ENCODE peak calls at places on chromosomes 7 and 10, in eight cellular contexts. L is breast epithelium; S is activated CD4-positive, alpha-beta T cell treated with anti-CD3 and anti-CD28 coated beads for 1 hour; K is type B pancreatic cell; R is HT1080; F is stimulated activated CD8-positive, alpha-beta memory T cell treated with anti-CD3 and anti-CD28 coated beads, Interleukin-2, amount 100 ng/mL, for 48 hours; I is heart left ventricle; C is MCF 10A. B is an unnamed sample.

GRCh38 chr7:2646336-2646679 is 14.5 kb downstream of the TTYH3 start:
- DNase-seq in L (no peak), S (no peak), K (no peak), R (no peak), F (no peak), I (no peak), C (no peak), B (no peak)

GRCh38 chr7:106048621-106049020 is 63.5 kb downstream of the SYPL1 start:
- DNase-seq in L (no peak), S (no peak), K (no peak), R (no peak), F (no peak), I (no peak), C (no peak), B (no peak)

GRCh38 chr7:151440799-151441443 is 980 bp upstream of the CRYGN start:
- DNase-seq in L (peak; percentile 54), S (no peak), K (no peak), R (no peak), F (no peak), I (no peak), C (no peak), B (no peak)

GRCh38 chr10:125204400-125204799 is 44.0 kb upstream of the CTBP2 start:
- DNase-seq in L (no peak), S (no peak), K (no peak), R (no peak), F (no peak), I (no peak), C (no peak), B (no peak)

GRCh38 chr10:49253340-49253739 is 45.6 kb upstream of the C10orf71 start:
- DNase-seq in L (no peak), S (no peak), K (no peak), R (no peak), F (no peak), I (no peak), C (no peak), B (no peak)

GRCh38 chr7:112752576-112752975 is 37.6 kb downstream of the TMEM168 start:
- DNase-seq in L (no peak), S (no peak), K (no peak), R (no peak), F (no peak), I (no peak), C (no peak), B (no peak)

GRCh38 chr10:77041636-77042258 is 595.9 kb downstream of the KCNMA1 start:
- DNase-seq in L (no peak), S (no peak), K (no peak), R (peak; percentile 18), F (no peak), I (no peak), C (no peak), B (no peak)

GRCh38 chr10:58590152-58590551 is 77.5 kb downstream of the BICC1 start:
- DNase-seq in L (no peak), S (no peak), K (no peak), R (peak; percentile 73), F (no peak), I (no peak), C (peak; percentile 87), B (peak; percentile 51)

GRCh38 chr7:29871787-29872398 is 65.6 kb downstream of the WIPF3 start:
- DNase-seq in L (no peak), S (no peak), K (no peak), R (peak; percentile 38), F (no peak), I (no peak), C (peak; percentile 59), B (no peak)

B was measured in RWPE1.